ENCODE peak calls at places on chromosome 5, in nine cellular contexts. One of them, this sample, is unnamed. For H3K4me1, the result is how much of the 10 kb centered on the place peaks cover.

GRCh38 chr5:111070272-111071134 is 1.0 kb upstream of the TSLP start:
- DNase-seq in HCT116: no peak
- DNase-seq in GM23338: peak
- DNase-seq in fibroblast of lung: peak
- DNase-seq in mammary epithelial cell: no peak
- DNase-seq in GM23248: peak
- DNase-seq in PC-9: no peak
- DNase-seq in PC-3: no peak
- DNase-seq in MM.1S: no peak
- DNase-seq in this sample: peak

GRCh38 chr5:178216088-178216534 is 11.8 kb downstream of the HNRNPAB start:
- DNase-seq in PC-3: no peak
- DNase-seq in PC-9: no peak
- DNase-seq in MM.1S: no peak
- DNase-seq in fibroblast of lung: no peak
- DNase-seq in mammary epithelial cell: no peak
- DNase-seq in HCT116: no peak
- DNase-seq in GM23248: no peak
- DNase-seq in GM23338: no peak
- DNase-seq in this sample: no peak

GRCh38 chr5:78271766-78272165 is 22.7 kb downstream of the AP3B1 start:
- DNase-seq in HCT116: no peak
- DNase-seq in MM.1S: no peak
- DNase-seq in GM23338: peak
- DNase-seq in GM23248: no peak
- DNase-seq in fibroblast of lung: no peak
- DNase-seq in PC-3: no peak
- DNase-seq in PC-9: no peak
- DNase-seq in mammary epithelial cell: no peak
- DNase-seq in this sample: no peak

GRCh38 chr5:68396722-68397121 is 181.2 kb downstream of the PIK3R1 start:
- DNase-seq in HCT116: no peak
- DNase-seq in PC-3: no peak
- DNase-seq in PC-9: peak
- DNase-seq in GM23248: no peak
- DNase-seq in fibroblast of lung: no peak
- DNase-seq in mammary epithelial cell: no peak
- DNase-seq in MM.1S: no peak
- DNase-seq in GM23338: no peak
- DNase-seq in this sample: no peak

GRCh38 chr5:143480001-143480400 is 76.5 kb upstream of the NR3C1 start:
- DNase-seq in PC-9: no peak
- DNase-seq in MM.1S: no peak
- DNase-seq in HCT116: no peak
- DNase-seq in fibroblast of lung: no peak
- DNase-seq in GM23248: no peak
- DNase-seq in mammary epithelial cell: no peak
- DNase-seq in PC-3: no peak
- DNase-seq in GM23338: no peak
- DNase-seq in this sample: no peak

GRCh38 chr5:38601133-38601842 is 44.8 kb upstream of the LIFR start:
- DNase-seq in MM.1S: no peak
- DNase-seq in HCT116: no peak
- DNase-seq in GM23338: no peak
- DNase-seq in mammary epithelial cell: no peak
- DNase-seq in PC-9: no peak
- DNase-seq in fibroblast of lung: no peak
- DNase-seq in GM23248: no peak
- DNase-seq in PC-3: no peak
- DNase-seq in this sample: no peak

GRCh38 chr5:78747703-78748359 is 99.3 kb upstream of the LHFPL2 start:
- DNase-seq in GM23338: peak
- DNase-seq in GM23248: peak
- DNase-seq in mammary epithelial cell: no peak
- DNase-seq in MM.1S: no peak
- DNase-seq in HCT116: no peak
- DNase-seq in PC-9: no peak
- DNase-seq in PC-3: no peak
- DNase-seq in fibroblast of lung: peak
- DNase-seq in this sample: no peak

GRCh38 chr5:88683506-88684135 is 199.4 kb downstream of the MEF2C start:
- DNase-seq in MM.1S: peak
- DNase-seq in PC-3: peak
- DNase-seq in PC-9: no peak
- DNase-seq in GM23338: peak
- DNase-seq in mammary epithelial cell: no peak
- DNase-seq in fibroblast of lung: peak
- DNase-seq in HCT116: no peak
- DNase-seq in GM23248: peak
- DNase-seq in this sample: peak

GRCh38 chr5:14367364-14367763 is 214.2 kb upstream of the OTULINL start:
- DNase-seq in fibroblast of lung: no peak
- DNase-seq in GM23248: no peak
- DNase-seq in PC-9: no peak
- DNase-seq in mammary epithelial cell: no peak
- DNase-seq in GM23338: no peak
- DNase-seq in HCT116: no peak
- DNase-seq in MM.1S: no peak
- DNase-seq in PC-3: no peak
- DNase-seq in this sample: no peak

GRCh38 chr5:154189256-154189818 is 1.2 kb upstream of the GALNT10 start:
- DNase-seq in GM23338: peak
- DNase-seq in GM23248: peak
- DNase-seq in HCT116: no peak
- DNase-seq in fibroblast of lung: no peak
- DNase-seq in PC-3: no peak
- DNase-seq in MM.1S: peak
- DNase-seq in mammary epithelial cell: no peak
- DNase-seq in PC-9: peak
- DNase-seq in this sample: no peak

GRCh38 chr5:154190652-154191304 is at the start of gene GALNT10:
- DNase-seq in PC-3: peak
- DNase-seq in fibroblast of lung: peak
- DNase-seq in mammary epithelial cell: peak
- DNase-seq in PC-9: peak
- DNase-seq in GM23248: peak
- DNase-seq in GM23338: peak
- DNase-seq in MM.1S: peak
- DNase-seq in HCT116: peak
- DNase-seq in this sample: peak

GRCh38 chr5:154193176-154193575 is 2.6 kb downstream of the GALNT10 start:
- DNase-seq in GM23338: no peak
- DNase-seq in MM.1S: no peak
- DNase-seq in fibroblast of lung: no peak
- DNase-seq in PC-9: no peak
- DNase-seq in GM23248: peak
- DNase-seq in HCT116: no peak
- DNase-seq in mammary epithelial cell: no peak
- DNase-seq in PC-3: no peak
- DNase-seq in this sample: no peak

GRCh38 chr5:154191467-154192261 is 1.1 kb downstream of the GALNT10 start:
- DNase-seq in PC-9: peak
- DNase-seq in PC-3: no peak
- DNase-seq in MM.1S: no peak
- DNase-seq in HCT116: no peak
- DNase-seq in GM23248: peak
- DNase-seq in GM23338: no peak
- DNase-seq in mammary epithelial cell: no peak
- DNase-seq in fibroblast of lung: peak
- DNase-seq in this sample: no peak

GRCh38 chr5:154189819-154190651 is 498 bp upstream of the GALNT10 start:
- DNase-seq in PC-3: peak
- DNase-seq in GM23338: peak
- DNase-seq in fibroblast of lung: peak
- DNase-seq in HCT116: peak
- DNase-seq in GM23248: peak
- DNase-seq in PC-9: peak
- DNase-seq in MM.1S: peak
- DNase-seq in mammary epithelial cell: peak
- DNase-seq in this sample: peak
- H3K27ac ChIP-seq in PC-3: peak
- H3K27ac ChIP-seq in GM23338: no peak
- H3K27ac ChIP-seq in fibroblast of lung: peak
- H3K27ac ChIP-seq in HCT116: peak
- H3K27ac ChIP-seq in GM23248: peak
- H3K27ac ChIP-seq in PC-9: peak
- H3K27ac ChIP-seq in MM.1S: peak
- H3K27ac ChIP-seq in mammary epithelial cell: peak
- H3K27ac ChIP-seq in this sample: peak

DNA sequence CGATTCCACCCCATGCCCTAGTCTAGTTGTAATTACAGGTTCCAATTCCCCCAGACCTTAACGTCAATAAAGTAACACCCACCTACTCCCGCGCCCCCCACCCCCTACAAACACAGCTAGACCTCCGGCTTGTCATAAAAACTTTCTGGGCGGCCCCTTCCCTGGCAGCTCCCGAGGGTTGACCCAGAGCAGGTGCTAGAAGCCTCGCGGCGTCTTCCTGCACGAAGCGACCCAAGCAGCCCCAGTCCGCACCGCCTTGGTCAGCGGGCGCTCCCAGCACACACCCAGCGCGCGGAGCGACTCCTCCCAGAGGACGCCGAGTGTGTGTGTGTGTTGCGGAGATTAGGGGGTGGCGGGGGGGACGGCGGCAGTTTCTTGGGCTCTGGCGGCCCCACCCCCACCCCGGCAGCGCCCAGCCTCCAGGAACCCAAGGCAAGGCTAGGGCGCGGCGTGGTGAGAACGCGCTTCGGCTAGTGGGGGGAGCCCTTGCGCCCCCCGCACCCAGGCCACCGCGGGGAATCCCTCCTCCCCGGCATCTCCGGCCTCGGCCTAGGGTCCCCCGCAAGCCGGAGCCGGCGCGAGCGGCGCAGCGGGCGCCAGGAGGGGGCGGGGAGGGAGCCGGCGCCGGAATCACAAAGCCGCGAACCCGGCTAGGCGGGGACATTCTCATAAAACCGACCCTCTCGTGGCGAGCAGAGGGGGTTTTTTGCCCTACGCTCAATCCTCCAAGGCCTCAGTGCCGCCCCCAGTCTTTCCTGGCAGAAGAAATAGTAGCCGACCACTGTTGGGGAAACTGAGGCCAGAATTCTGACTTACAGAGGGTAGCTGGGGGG is 2.2 kb downstream of the PCDH1 start:
- DNase-seq in PC-3: peak
- DNase-seq in mammary epithelial cell: peak
- DNase-seq in GM23338: peak
- DNase-seq in HCT116: no peak
- DNase-seq in MM.1S: no peak
- DNase-seq in fibroblast of lung: no peak
- DNase-seq in PC-9: peak
- DNase-seq in GM23248: peak
- DNase-seq in this sample: no peak
- TF ChIP-seq EZH2 in PC-3: no peak
- TF ChIP-seq EZH2 in mammary epithelial cell: no peak
- TF ChIP-seq EZH2 in GM23338: no peak
- TF ChIP-seq EZH2 in HCT116: no peak
- TF ChIP-seq EZH2 in MM.1S: no peak
- TF ChIP-seq EZH2 in fibroblast of lung: no peak
- TF ChIP-seq EZH2 in PC-9: no peak
- TF ChIP-seq EZH2 in GM23248: no peak
- TF ChIP-seq EZH2 in this sample: peak

GRCh38 chr5:151580858-151581257 is 10.3 kb downstream of the FAT2 start:
- DNase-seq in PC-9: no peak
- DNase-seq in PC-3: no peak
- DNase-seq in GM23338: peak
- DNase-seq in HCT116: no peak
- DNase-seq in GM23248: no peak
- DNase-seq in mammary epithelial cell: no peak
- DNase-seq in fibroblast of lung: no peak
- DNase-seq in MM.1S: no peak
- DNase-seq in this sample: no peak

GRCh38 chr5:151580239-151580638 is 10.9 kb downstream of the FAT2 start:
- DNase-seq in HCT116: no peak
- DNase-seq in PC-3: no peak
- DNase-seq in GM23248: peak
- DNase-seq in PC-9: no peak
- DNase-seq in GM23338: no peak
- DNase-seq in mammary epithelial cell: no peak
- DNase-seq in MM.1S: no peak
- DNase-seq in fibroblast of lung: no peak
- DNase-seq in this sample: no peak

GRCh38 chr5:151581841-151582583 is 9.1 kb downstream of the FAT2 start:
- DNase-seq in GM23338: no peak
- DNase-seq in fibroblast of lung: no peak
- DNase-seq in PC-9: no peak
- DNase-seq in MM.1S: no peak
- DNase-seq in GM23248: no peak
- DNase-seq in mammary epithelial cell: peak
- DNase-seq in PC-3: no peak
- DNase-seq in HCT116: no peak
- DNase-seq in this sample: no peak

GRCh38 chr5:151578326-151579025 is 12.7 kb downstream of the FAT2 start:
- DNase-seq in HCT116: no peak
- DNase-seq in GM23338: no peak
- DNase-seq in fibroblast of lung: no peak
- DNase-seq in PC-3: no peak
- DNase-seq in mammary epithelial cell: no peak
- DNase-seq in PC-9: no peak
- DNase-seq in GM23248: no peak
- DNase-seq in MM.1S: no peak
- DNase-seq in this sample: no peak

DNA sequence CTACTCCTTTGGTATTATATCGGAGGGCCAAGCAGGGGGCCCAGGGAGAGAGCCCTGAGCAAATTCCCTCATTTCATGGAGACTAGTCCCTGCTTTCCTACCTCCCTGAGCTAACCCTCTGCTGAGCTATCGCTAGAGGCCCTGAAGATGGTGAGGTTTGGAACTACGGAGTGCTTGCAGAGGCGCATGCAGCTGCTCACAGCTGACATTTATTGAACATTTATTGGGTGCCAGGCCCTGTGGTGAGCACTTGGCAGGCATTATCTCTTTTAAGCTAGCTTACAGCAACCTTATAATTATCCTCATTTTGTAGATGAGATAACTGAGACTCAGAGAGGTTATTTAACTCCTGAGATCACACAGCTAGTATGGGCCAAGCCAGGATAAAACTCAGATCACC is 9.8 kb downstream of the FAT2 start:
- DNase-seq in fibroblast of lung: no peak
- DNase-seq in GM23248: no peak
- DNase-seq in GM23338: no peak
- DNase-seq in MM.1S: no peak
- DNase-seq in HCT116: no peak
- DNase-seq in mammary epithelial cell: no peak
- DNase-seq in PC-3: no peak
- DNase-seq in PC-9: no peak
- DNase-seq in this sample: no peak
- H3K4me1 ChIP-seq in fibroblast of lung: under half
- H3K4me1 ChIP-seq in GM23248: under half
- H3K4me1 ChIP-seq in GM23338: under half
- H3K4me1 ChIP-seq in MM.1S: under half
- H3K4me1 ChIP-seq in HCT116: under half
- H3K4me1 ChIP-seq in mammary epithelial cell: under half
- H3K4me1 ChIP-seq in PC-3: under half
- H3K4me1 ChIP-seq in PC-9: under half
- H3K4me1 ChIP-seq in this sample: under half

GRCh38 chr5:25707093-25707492 is 1062.3 kb upstream of the CDH10 start:
- DNase-seq in HCT116: no peak
- DNase-seq in GM23248: no peak
- DNase-seq in mammary epithelial cell: no peak
- DNase-seq in GM23338: peak
- DNase-seq in PC-3: no peak
- DNase-seq in MM.1S: no peak
- DNase-seq in PC-9: no peak
- DNase-seq in fibroblast of lung: no peak
- DNase-seq in this sample: no peak

GRCh38 chr5:25701936-25702335 is 1057.2 kb upstream of the CDH10 start:
- DNase-seq in PC-3: no peak
- DNase-seq in mammary epithelial cell: no peak
- DNase-seq in MM.1S: no peak
- DNase-seq in fibroblast of lung: no peak
- DNase-seq in GM23248: no peak
- DNase-seq in PC-9: no peak
- DNase-seq in GM23338: no peak
- DNase-seq in HCT116: no peak
- DNase-seq in this sample: no peak
- H3K27ac ChIP-seq in PC-3: no peak
- H3K27ac ChIP-seq in mammary epithelial cell: no peak
- H3K27ac ChIP-seq in MM.1S: no peak
- H3K27ac ChIP-seq in fibroblast of lung: no peak
- H3K27ac ChIP-seq in GM23248: no peak
- H3K27ac ChIP-seq in PC-9: no peak
- H3K27ac ChIP-seq in GM23338: no peak
- H3K27ac ChIP-seq in HCT116: no peak
- H3K27ac ChIP-seq in this sample: no peak